ENCODE peak calls at places on chromosomes 2 and 18, in seven cellular contexts. F, B, J, M, C, X and K are unnamed samples. For H3K36me3 and H3K27me3, the result is how much of the 10 kb centered on the place peaks cover.

GRCh38 chr2:241461693-241462677 is 46.4 kb downstream of the STK25 start:
- DNase-seq in F (no peak), B (no peak), J (no peak), M (no peak), C (no peak), X (no peak), K (no peak)

GRCh38 chr2:191985740-191986139 is 138.9 kb upstream of the CAVIN2 start:
- DNase-seq in F (no peak), B (no peak), J (no peak), M (no peak), C (no peak), X (no peak), K (no peak)

GRCh38 chr2:23453936-23454460 is 69.0 kb downstream of the KLHL29 start:
- DNase-seq in F (no peak), B (no peak), J (no peak), M (no peak), C (peak), X (no peak), K (no peak)

GRCh38 chr2:67806816-67807215 is 256.0 kb downstream of the C1D start:
- DNase-seq in F (no peak), B (no peak), J (no peak), M (no peak), C (no peak), X (no peak), K (no peak)

GRCh38 chr2:8481463-8482009 is 200.3 kb upstream of the ID2 start:
- DNase-seq in F (no peak), B (no peak), J (no peak), M (no peak), C (no peak), X (no peak), K (no peak)

GRCh38 chr2:196201229-196201998 is 30.0 kb upstream of the STK17B start:
- DNase-seq in F (no peak), B (no peak), J (no peak), M (no peak), C (no peak), X (no peak), K (no peak)

GRCh38 chr2:223944704-223945531 is at the start of gene WDFY1:
- DNase-seq in F (peak), B (peak), J (peak), M (peak), C (peak), X (peak), K (peak)

GRCh38 chr18:68797901-68798300 is at the start of gene CCDC102B:
- DNase-seq in F (no peak), B (peak), J (no peak), M (no peak), C (no peak), X (no peak), K (peak)

GRCh38 chr2:17877811-17878221 is 651 bp upstream of the KCNS3 start:
- DNase-seq in F (no peak), B (peak), J (no peak), M (no peak), C (no peak), X (no peak), K (no peak)

GRCh38 chr18:55833543-55833942 is 245.6 kb upstream of the TCF4 start:
- DNase-seq in F (peak), B (peak), J (no peak), M (no peak), C (no peak), X (no peak), K (peak)

GRCh38 chr2:221514305-221515040 is 57.6 kb downstream of the EPHA4 start:
- DNase-seq in F (no peak), B (no peak), J (no peak), M (no peak), C (no peak), X (no peak), K (no peak)

GRCh38 chr2:221517362-221518121 is 54.6 kb downstream of the EPHA4 start:
- DNase-seq in F (peak), B (peak), J (no peak), M (peak), C (no peak), X (peak), K (peak)

GRCh38 chr2:221518937-221519635 is 53.0 kb downstream of the EPHA4 start:
- DNase-seq in F (no peak), B (peak), J (no peak), M (no peak), C (no peak), X (no peak), K (no peak)

GRCh38 chr2:221521261-221521845 is 50.8 kb downstream of the EPHA4 start:
- DNase-seq in F (no peak), B (no peak), J (no peak), M (no peak), C (no peak), X (no peak), K (no peak)

GRCh38 chr2:221518201-221518936 is 53.7 kb downstream of the EPHA4 start:
- DNase-seq in F (no peak), B (peak), J (no peak), M (no peak), C (no peak), X (no peak), K (no peak)
- H3K4me3 ChIP-seq in F (no peak), B (no peak), J (no peak), M (no peak), C (no peak), X (no peak), K (no peak)

GRCh38 chr18:79974025-79974424 is 9.6 kb downstream of the HSBP1L1 start:
- DNase-seq in F (no peak), B (no peak), J (no peak), M (no peak), C (no peak), X (no peak), K (no peak)

GRCh38 chr18:79973517-79973916 is 9.1 kb downstream of the HSBP1L1 start:
- DNase-seq in F (no peak), B (no peak), J (no peak), M (no peak), C (no peak), X (no peak), K (no peak)

GRCh38 chr18:79972720-79973119 is 8.3 kb downstream of the HSBP1L1 start:
- DNase-seq in F (no peak), B (no peak), J (no peak), M (no peak), C (no peak), X (no peak), K (no peak)

GRCh38 chr18:79975043-79975442 is 10.6 kb downstream of the HSBP1L1 start:
- DNase-seq in F (no peak), B (no peak), J (no peak), M (no peak), C (no peak), X (no peak), K (no peak)

GRCh38 chr18:79975985-79976680 is 11.7 kb downstream of the HSBP1L1 start:
- DNase-seq in F (no peak), B (no peak), J (peak), M (peak), C (no peak), X (no peak), K (no peak)
- H3K36me3 ChIP-seq in F (half or more), B (under half), J (under half), M (under half), C (half or more), X (under half), K (half or more)

GRCh38 chr18:3451989-3452749 is 2.2 kb downstream of the TGIF1 start:
- DNase-seq in F (peak), B (peak), J (peak), M (peak), C (peak), X (peak), K (peak)
- H3K27me3 ChIP-seq in F (under half), B (under half), J (under half), M (under half), C (under half), X (under half), K (under half)

GRCh38 chr2:105806994-105807393 is 62.3 kb downstream of the NCK2 start:
- DNase-seq in F (no peak), B (no peak), J (no peak), M (no peak), C (no peak), X (no peak), K (no peak)
- H3K4me3 ChIP-seq in F (no peak), B (no peak), J (no peak), M (no peak), C (no peak), X (no peak), K (no peak)

GRCh38 chr2:171852489-171852888 is 41.6 kb downstream of the SLC25A12 start:
- DNase-seq in F (no peak), B (no peak), J (no peak), M (no peak), C (no peak), X (no peak), K (no peak)
- H3K36me3 ChIP-seq in F (under half), B (under half), J (under half), M (under half), C (under half), X (under half), K (under half)

GRCh38 chr2:236367791-236368289 is 103.6 kb upstream of the ASB18 start:
- DNase-seq in F (peak), B (no peak), J (no peak), M (no peak), C (no peak), X (no peak), K (no peak)

GRCh38 chr2:236363878-236364277 is 99.7 kb upstream of the ASB18 start:
- DNase-seq in F (peak), B (no peak), J (no peak), M (no peak), C (no peak), X (no peak), K (no peak)

GRCh38 chr2:236365258-236366048 is 101.2 kb upstream of the ASB18 start:
- DNase-seq in F (peak), B (no peak), J (no peak), M (no peak), C (no peak), X (no peak), K (no peak)

GRCh38 chr2:236366406-236366805 is 102.2 kb upstream of the ASB18 start:
- DNase-seq in F (peak), B (peak), J (no peak), M (no peak), C (no peak), X (no peak), K (no peak)

DNA sequence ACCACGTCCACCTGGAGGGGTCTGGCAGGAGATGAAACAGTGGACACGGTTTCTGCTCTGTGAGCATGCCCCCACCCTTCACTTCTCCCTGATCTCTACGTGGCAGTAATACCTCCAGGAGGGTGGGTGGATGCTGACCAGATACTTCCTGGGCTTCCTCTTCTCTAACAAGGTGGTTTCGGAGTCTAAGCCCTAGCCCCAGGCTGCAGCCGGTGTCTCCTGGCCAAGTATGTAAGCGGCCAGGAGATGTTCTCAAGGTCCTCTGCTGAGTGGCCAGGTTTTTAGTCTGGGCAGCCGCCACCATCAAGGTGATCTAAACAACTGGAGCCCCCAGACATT is 101.8 kb upstream of the ASB18 start:
- DNase-seq in F (peak), B (no peak), J (no peak), M (no peak), C (no peak), X (no peak), K (no peak)
- H3K27me3 ChIP-seq in F (under half), B (under half), J (under half), M (under half), C (half or more), X (under half), K (under half)

GRCh38 chr2:19355416-19355821 is 3.0 kb downstream of the OSR1 start:
- DNase-seq in F (no peak), B (no peak), J (no peak), M (no peak), C (no peak), X (no peak), K (no peak)
- H3K4me3 ChIP-seq in F (no peak), B (peak), J (peak), M (no peak), C (no peak), X (peak), K (no peak)

GRCh38 chr2:75403991-75404428 is 156.7 kb downstream of the EVA1A start:
- DNase-seq in F (no peak), B (peak), J (no peak), M (no peak), C (no peak), X (no peak), K (no peak)
- H3K36me3 ChIP-seq in F (under half), B (under half), J (under half), M (under half), C (under half), X (under half), K (under half)

GRCh38 chr2:113276216-113276905 is 2.4 kb downstream of the PAX8 start:
- DNase-seq in F (no peak), B (no peak), J (no peak), M (no peak), C (no peak), X (no peak), K (no peak)

GRCh38 chr2:113273031-113273551 is 5.6 kb downstream of the PAX8 start:
- DNase-seq in F (peak), B (peak), J (no peak), M (no peak), C (peak), X (no peak), K (peak)

GRCh38 chr2:113275556-113276215 is 3.0 kb downstream of the PAX8 start:
- DNase-seq in F (no peak), B (no peak), J (no peak), M (no peak), C (no peak), X (no peak), K (no peak)

GRCh38 chr2:113272463-113272862 is 6.3 kb downstream of the PAX8 start:
- DNase-seq in F (no peak), B (no peak), J (no peak), M (no peak), C (no peak), X (no peak), K (no peak)

GRCh38 chr2:113274427-113274826 is 4.3 kb downstream of the PAX8 start:
- DNase-seq in F (no peak), B (no peak), J (no peak), M (no peak), C (no peak), X (no peak), K (no peak)
- H3K27me3 ChIP-seq in F (under half), B (half or more), J (half or more), M (under half), C (under half), X (under half), K (under half)

GRCh38 chr18:34158881-34159690 is 65.6 kb downstream of the NOL4 start:
- DNase-seq in F (peak), B (peak), J (no peak), M (peak), C (peak), X (peak), K (peak)
- H3K4me3 ChIP-seq in F (no peak), B (peak), J (peak), M (no peak), C (peak), X (peak), K (no peak)